ENCODE peak calls at places on chromosomes 11 and 22, in seven cellular contexts. U is PC-3, M is HFF-Myc, P is brain microvascular endothelial cell, J is astrocyte of the spinal cord, B is heart left ventricle, V is gastrocnemius medialis. F is an unnamed sample.

GRCh38 chr22:20486229-20486628 is 9.4 kb downstream of the KLHL22 start:
- DNase-seq in V (no peak), U (no peak), M (no peak), P (no peak), J (no peak), B (no peak), F (no peak)

GRCh38 chr22:43363580-43364435 is 20.6 kb upstream of the SCUBE1 start:
- DNase-seq in V (no peak), M (no peak), J (no peak), P (no peak), B (no peak), U (no peak), F (no peak)

GRCh38 chr11:34669458-34669857 is 48.6 kb downstream of the EHF start:
- DNase-seq in V (no peak), P (no peak), U (no peak), B (no peak), J (no peak), M (no peak), F (no peak)

GRCh38 chr11:95156133-95156731 is 66.6 kb downstream of the ENDOD1 start:
- DNase-seq in M (no peak), V (no peak), U (no peak), J (no peak), P (no peak), B (no peak), F (no peak)

GRCh38 chr11:121347805-121348204 is 55.2 kb downstream of the SC5D start:
- DNase-seq in U (no peak), V (no peak), M (no peak), J (no peak), B (no peak), P (no peak), F (no peak)

GRCh38 chr11:126082251-126083109 is 19.8 kb upstream of the CDON start:
- DNase-seq in P (no peak), V (no peak), M (no peak), B (no peak), U (no peak), J (no peak), F (no peak)

GRCh38 chr11:66363805-66364535 is 7.6 kb downstream of the SLC29A2 start:
- DNase-seq in U (peak), J (no peak), M (no peak), P (no peak), B (peak), V (no peak), F (peak)

GRCh38 chr22:44419429-44419828 is 78.6 kb downstream of the RTL6 start:
- DNase-seq in J (peak), V (no peak), U (peak), B (no peak), M (peak), P (peak), F (peak)

GRCh38 chr11:15309296-15309695 is 194.6 kb downstream of the INSC start:
- DNase-seq in P (no peak), V (no peak), B (no peak), J (no peak), U (no peak), M (no peak), F (peak)

GRCh38 chr11:68680541-68681231 is 3.7 kb upstream of the GAL start:
- DNase-seq in V (no peak), J (no peak), U (no peak), P (no peak), B (no peak), M (no peak), F (no peak)

GRCh38 chr11:100269511-100269910 is 417.6 kb upstream of the ARHGAP42 start:
- DNase-seq in J (no peak), B (no peak), P (no peak), V (no peak), U (no peak), M (no peak), F (no peak)

GRCh38 chr11:58121101-58121500 is 4.2 kb downstream of the OR9I1 start:
- DNase-seq in M (no peak), B (no peak), P (no peak), V (no peak), U (peak), J (no peak), F (peak)

GRCh38 chr11:1109918-1110705 is 35.4 kb downstream of the MUC2 start:
- DNase-seq in V (no peak), M (no peak), B (no peak), P (no peak), J (no peak), U (no peak), F (no peak)

GRCh38 chr11:114081641-114082414 is 22.3 kb downstream of the ZBTB16 start:
- DNase-seq in J (peak), P (no peak), M (no peak), B (no peak), V (no peak), U (no peak), F (peak)

GRCh38 chr11:130095326-130095725 is 25.6 kb downstream of the APLP2 start:
- DNase-seq in J (no peak), M (no peak), P (no peak), V (no peak), U (no peak), B (no peak), F (no peak)

GRCh38 chr11:49405743-49406142 is 197.3 kb upstream of the FOLH1 start:
- DNase-seq in V (no peak), B (peak), J (no peak), M (no peak), U (no peak), P (no peak), F (no peak)

GRCh38 chr22:25950101-25950500 is 208.1 kb downstream of the MYO18B start:
- DNase-seq in M (no peak), V (no peak), B (no peak), U (no peak), J (no peak), P (no peak), F (no peak)

GRCh38 chr11:15714641-15715399 is 600.1 kb downstream of the INSC start:
- DNase-seq in P (no peak), V (no peak), B (no peak), M (no peak), U (no peak), J (no peak), F (no peak)

GRCh38 chr22:43501951-43502874 is 90.4 kb downstream of the MPPED1 start:
- DNase-seq in J (no peak), M (no peak), V (no peak), B (no peak), P (no peak), U (no peak), F (no peak)

GRCh38 chr11:116126540-116126939 is 622.3 kb upstream of the CADM1 start:
- DNase-seq in B (no peak), V (no peak), M (no peak), U (no peak), P (no peak), J (no peak), F (no peak)

GRCh38 chr11:123168955-123169484 is 26.0 kb downstream of the CLMP start:
- DNase-seq in P (no peak), B (no peak), V (no peak), J (peak), M (no peak), U (no peak), F (no peak)

GRCh38 chr11:29184939-29185890 is 831.6 kb downstream of the KCNA4 start:
- DNase-seq in J (peak), B (no peak), M (peak), U (peak), P (peak), V (no peak), F (peak)

GRCh38 chr11:15547685-15548084 is 433.0 kb downstream of the INSC start:
- DNase-seq in B (no peak), J (no peak), V (no peak), U (no peak), P (no peak), M (no peak), F (no peak)

GRCh38 chr11:2564588-2565440 is 120.0 kb downstream of the KCNQ1 start:
- DNase-seq in U (no peak), P (no peak), V (no peak), M (no peak), J (no peak), B (no peak), F (no peak)

GRCh38 chr11:124115782-124116616 is 749 bp downstream of the VWA5A start:
- DNase-seq in M (no peak), U (no peak), B (peak), V (no peak), P (no peak), J (no peak), F (no peak)

DNA sequence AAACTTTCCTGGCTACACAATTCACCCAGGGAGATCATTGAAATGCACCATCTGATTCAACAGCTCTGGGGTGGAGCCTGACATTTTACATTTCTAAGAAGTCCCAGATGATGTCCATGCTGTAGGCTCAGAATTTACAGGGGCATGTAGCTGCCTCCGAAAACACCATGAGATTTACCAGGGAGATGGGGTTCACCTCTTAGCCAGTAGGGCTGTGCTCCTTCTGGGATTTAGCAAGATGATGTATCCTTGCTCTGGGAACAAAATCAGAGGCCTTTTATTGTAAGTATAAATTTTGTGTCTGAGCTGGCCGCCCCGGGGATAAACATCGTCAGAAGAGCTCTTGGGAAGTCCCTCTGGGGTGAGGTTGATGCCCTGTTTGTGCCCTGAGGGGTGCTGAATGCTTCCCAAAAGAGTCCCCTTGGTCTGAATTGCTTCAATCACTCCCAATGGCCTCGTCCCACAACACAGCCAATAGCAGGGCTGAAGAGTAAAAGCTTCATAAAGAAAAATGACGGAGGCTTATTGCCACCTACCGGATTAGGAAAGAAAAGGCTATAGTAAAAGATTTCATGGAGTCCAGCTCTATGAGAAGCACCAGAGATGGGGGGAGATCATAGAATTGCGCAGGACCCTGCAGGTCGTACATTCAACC is 33.4 kb upstream of the API5 start:
- DNase-seq in J (peak), M (no peak), V (no peak), B (no peak), U (peak), P (peak), F (peak)
- TF ChIP-seq CTCF in J (peak), M (peak), V (no peak), B (no peak), U (peak), P (peak), F (peak)

GRCh38 chr22:50299724-50300619 is 7.5 kb downstream of the PLXNB2 start:
- DNase-seq in U (no peak), V (no peak), P (no peak), B (no peak), M (no peak), J (no peak), F (no peak)
- H3K4me3 ChIP-seq in U (no peak), V (peak), P (no peak), B (peak), M (peak), J (no peak), F (no peak)

GRCh38 chr11:108853151-108853550 is 188.3 kb downstream of the DDX10 start:
- DNase-seq in P (no peak), B (no peak), J (no peak), M (no peak), U (no peak), V (no peak), F (no peak)

GRCh38 chr11:108852701-108853100 is 187.8 kb downstream of the DDX10 start:
- DNase-seq in M (no peak), J (no peak), V (no peak), B (no peak), P (no peak), U (no peak), F (no peak)

GRCh38 chr11:108851781-108852180 is 186.9 kb downstream of the DDX10 start:
- DNase-seq in P (no peak), V (no peak), M (no peak), J (no peak), U (peak), B (no peak), F (no peak)

GRCh38 chr11:108854366-108854765 is 189.5 kb downstream of the DDX10 start:
- DNase-seq in P (no peak), V (no peak), M (no peak), J (peak), U (no peak), B (no peak), F (no peak)

GRCh38 chr11:108853864-108854263 is 189.0 kb downstream of the DDX10 start:
- DNase-seq in J (peak), V (no peak), U (no peak), B (peak), M (no peak), P (peak), F (no peak)
- TF ChIP-seq CTCF in J (no peak), V (no peak), U (no peak), B (no peak), M (no peak), P (no peak), F (no peak)

GRCh38 chr11:61793829-61794204 is 1.1 kb downstream of the FEN1 start:
- DNase-seq in M (no peak), P (no peak), V (no peak), J (no peak), B (no peak), U (no peak), F (no peak)
- H3K4me3 ChIP-seq in M (peak), P (peak), V (no peak), J (peak), B (no peak), U (peak), F (peak)

GRCh38 chr11:65086809-65087208 is 2.8 kb downstream of the ZFPL1 start:
- DNase-seq in P (no peak), U (no peak), V (no peak), J (no peak), M (no peak), B (no peak), F (no peak)

GRCh38 chr11:65084598-65085375 is 765 bp downstream of the ZFPL1 start:
- DNase-seq in J (no peak), P (no peak), V (no peak), U (no peak), M (no peak), B (no peak), F (no peak)

GRCh38 chr11:65087216-65087615 is 3.2 kb downstream of the ZFPL1 start:
- DNase-seq in J (no peak), B (no peak), U (no peak), V (no peak), M (no peak), P (no peak), F (no peak)

GRCh38 chr11:65083134-65083833 is 556 bp downstream of the CDCA5 start:
- DNase-seq in B (no peak), V (no peak), U (no peak), M (no peak), P (no peak), J (no peak), F (no peak)

GRCh38 chr11:65083834-65084597 is at the start of the genes CDCA5 and ZFPL1:
- DNase-seq in M (peak), B (peak), U (peak), P (peak), J (peak), V (peak), F (peak)
- TF ChIP-seq CTCF in M (no peak), B (no peak), U (no peak), P (no peak), J (no peak), V (no peak), F (no peak)

DNA sequence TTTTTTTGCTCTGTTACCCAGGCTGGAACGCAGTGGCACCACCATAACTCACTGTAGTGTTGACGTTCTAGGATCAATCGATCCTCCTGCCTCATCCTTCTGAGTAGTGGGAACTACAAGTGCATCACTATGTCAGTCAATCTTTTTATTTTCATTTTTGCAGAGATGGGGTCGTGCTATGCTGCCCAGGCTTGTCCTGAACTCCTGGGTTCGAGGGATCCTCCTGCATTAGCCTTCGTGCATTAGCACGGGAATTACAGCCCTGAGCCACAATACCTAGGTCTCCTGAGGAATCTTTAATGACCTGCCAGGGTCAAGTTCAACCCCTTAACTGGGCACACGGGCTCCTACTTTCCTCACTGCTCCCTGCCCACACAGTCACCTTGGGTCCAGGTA is 4.4 kb downstream of the APOL3 start:
- DNase-seq in J (no peak), P (no peak), M (no peak), B (no peak), V (no peak), U (no peak), F (no peak)
- H3K4me3 ChIP-seq in J (no peak), P (peak), M (peak), B (peak), V (peak), U (no peak), F (peak)